ENCODE peak calls at places on chromosomes 16 and 17, in five cellular contexts. T is HTR-8/SVneo, F is trophoblast cell, P is kidney glomerular epithelial cell, M is ELR. A is an unnamed sample.

GRCh38 chr16:11232852-11233726 is 22.9 kb downstream of the SOCS1 start:
- DNase-seq in P (no peak), F (no peak), T (no peak), M (no peak), A (no peak)

GRCh38 chr16:68707341-68708152 is 29.5 kb upstream of the CDH1 start:
- DNase-seq in T (peak), P (peak), F (no peak), M (peak), A (peak)

GRCh38 chr16:17359778-17360177 is 111.0 kb downstream of the XYLT1 start:
- DNase-seq in F (no peak), T (no peak), P (peak), M (peak), A (no peak)

GRCh38 chr17:6244253-6244652 is 174.1 kb downstream of the WSCD1 start:
- DNase-seq in T (no peak), F (no peak), M (no peak), P (no peak), A (no peak)

GRCh38 chr17:77535435-77535834 is 394.7 kb downstream of the SEC14L1 start:
- DNase-seq in P (no peak), F (no peak), M (no peak), T (peak), A (no peak)

GRCh38 chr17:65053354-65053881 is 3.1 kb downstream of the GNA13 start:
- DNase-seq in F (no peak), P (no peak), T (no peak), M (no peak), A (no peak)

GRCh38 chr17:8122923-8123694 is 797 bp downstream of the HES7 start:
- DNase-seq in F (peak), P (no peak), T (no peak), M (peak), A (no peak)

GRCh38 chr17:43356999-43357398 is 41.8 kb upstream of the ARL4D start:
- DNase-seq in T (peak), P (peak), M (peak), F (peak), A (no peak)

GRCh38 chr17:57593739-57594462 is 151.2 kb downstream of the CCDC182 start:
- DNase-seq in P (no peak), T (no peak), M (no peak), F (no peak), A (no peak)

GRCh38 chr17:7579001-7579838 is at the start of gene CD68:
- DNase-seq in M (peak), P (peak), T (peak), F (peak), A (no peak)

GRCh38 chr16:79659352-79659751 is 58.8 kb upstream of the MAF start:
- DNase-seq in P (no peak), M (no peak), T (no peak), F (no peak), A (no peak)

GRCh38 chr16:70734522-70734921 is 48.7 kb upstream of the MTSS2 start:
- DNase-seq in F (no peak), P (no peak), T (no peak), M (no peak), A (no peak)

GRCh38 chr16:55480228-55480655 is 1.2 kb downstream of the MMP2 start:
- DNase-seq in T (no peak), F (peak), M (peak), P (peak), A (no peak)

GRCh38 chr17:63561819-63562218 is 11.5 kb downstream of the DCAF7 start:
- DNase-seq in T (no peak), P (no peak), M (no peak), F (no peak), A (no peak)

GRCh38 chr16:55643161-55643970 is 12.4 kb upstream of the SLC6A2 start:
- DNase-seq in F (peak), T (no peak), M (peak), P (no peak), A (no peak)

GRCh38 chr17:38745545-38745944 is 2.6 kb downstream of the PCGF2 start:
- DNase-seq in P (no peak), T (no peak), F (no peak), M (peak), A (no peak)

GRCh38 chr17:57038486-57038885 is 46.6 kb upstream of the AKAP1 start:
- DNase-seq in T (no peak), F (peak), P (no peak), M (no peak), A (no peak)

GRCh38 chr16:63067141-63067540 is 1030.9 kb upstream of the CDH8 start:
- DNase-seq in T (no peak), F (no peak), M (no peak), P (no peak), A (peak)

GRCh38 chr17:35645923-35646322 is 58.8 kb downstream of the AP2B1 start:
- DNase-seq in F (no peak), T (no peak), M (no peak), P (no peak), A (no peak)

GRCh38 chr16:12780467-12780866 is 23.2 kb downstream of the CPPED1 start:
- DNase-seq in F (no peak), P (no peak), T (no peak), M (no peak), A (no peak)

GRCh38 chr16:56961386-56961785 is 364 bp upstream of the CETP start:
- DNase-seq in T (no peak), M (no peak), F (no peak), P (no peak), A (no peak)

GRCh38 chr17:79835953-79836951 is 3.0 kb downstream of the CBX4 start:
- DNase-seq in M (no peak), T (no peak), F (peak), P (no peak), A (peak)

GRCh38 chr17:45852535-45853297 is 8.0 kb downstream of the SPPL2C start:
- DNase-seq in P (peak), M (peak), F (peak), T (peak), A (peak)

GRCh38 chr16:81485824-81486554 is 41.4 kb downstream of the CMIP start:
- DNase-seq in T (no peak), M (peak), P (no peak), F (peak), A (no peak)

GRCh38 chr17:17877548-17878358 is 41.0 kb upstream of the SREBF1 start:
- DNase-seq in T (no peak), P (peak), F (no peak), M (no peak), A (peak)

GRCh38 chr16:847681-848445 is 47.3 kb upstream of the GNG13 start:
- DNase-seq in F (no peak), T (no peak), M (no peak), P (no peak), A (no peak)